ENCODE peak calls at places on chromosomes 12 and 14, in seven cellular contexts. N is CD4-positive, alpha-beta memory T cell; R is HS-5; Y is NCI-H526; A is body of pancreas; S is NCI-H446; L is COR-L47. H is an unnamed sample.

GRCh38 chr12:121673013-121673441 is 3.6 kb upstream of the MORN3 start:
- DNase-seq in N (no peak), A (peak; percentile 89), L (no peak), Y (peak; percentile 44), S (no peak), R (no peak), H (no peak)

GRCh38 chr14:103563089-103563620 is 395 bp downstream of the COA8 start:
- DNase-seq in R (no peak), L (peak; percentile 82), A (peak; percentile 74), Y (peak; percentile 80), S (no peak), N (no peak), H (peak; percentile 84)

GRCh38 chr12:45431153-45431552 is 215.3 kb downstream of the ANO6 start:
- DNase-seq in L (no peak), A (no peak), R (no peak), N (no peak), Y (no peak), S (no peak), H (no peak)

GRCh38 chr12:120705618-120706017 is 4.6 kb upstream of the UNC119B start:
- DNase-seq in S (no peak), Y (no peak), N (no peak), L (no peak), R (no peak), A (no peak), H (no peak)

GRCh38 chr14:90168425-90169105 is 87.8 kb upstream of the PSMC1 start:
- DNase-seq in L (no peak), N (no peak), A (no peak), S (no peak), Y (no peak), R (peak; percentile 77), H (no peak)

GRCh38 chr12:31234955-31235867 is 90.7 kb downstream of the SINHCAF start:
- DNase-seq in N (no peak), S (no peak), A (peak; percentile 69), R (no peak), L (peak; percentile 62), Y (peak; percentile 80), H (peak; percentile 33)

GRCh38 chr12:42444192-42444943 is 118.4 kb downstream of the PPHLN1 start:
- DNase-seq in N (no peak), S (no peak), A (no peak), Y (no peak), L (no peak), R (no peak), H (no peak)

GRCh38 chr12:104423273-104423672 is 33.5 kb upstream of the CHST11 start:
- DNase-seq in S (no peak), R (no peak), A (no peak), N (no peak), L (no peak), Y (no peak), H (no peak)

GRCh38 chr12:20123465-20123864 is 244.9 kb upstream of the PDE3A start:
- DNase-seq in L (no peak), Y (no peak), S (no peak), A (no peak), R (no peak), N (no peak), H (no peak)

GRCh38 chr12:68981536-68981935 is 48.6 kb upstream of the CPM start:
- DNase-seq in A (no peak), L (no peak), N (no peak), S (no peak), R (peak; percentile 58), Y (no peak), H (no peak)

GRCh38 chr12:88325076-88325827 is 183.1 kb downstream of the TMTC3 start:
- DNase-seq in N (no peak), S (no peak), A (peak; percentile 4), Y (no peak), L (no peak), R (peak; percentile 88), H (no peak)

GRCh38 chr12:2494490-2495192 is 300.1 kb upstream of the FKBP4 start:
- DNase-seq in R (no peak), N (no peak), L (no peak), S (peak; percentile 38), Y (no peak), A (peak; percentile 40), H (no peak)

GRCh38 chr14:76499399-76499798 is 123.5 kb downstream of the ESRRB start:
- DNase-seq in Y (no peak), L (no peak), S (no peak), N (no peak), R (no peak), A (no peak), H (no peak)

GRCh38 chr12:106205208-106206069 is 42.4 kb downstream of the CKAP4 start:
- DNase-seq in L (no peak), Y (peak; percentile 62), A (peak; percentile 37), S (no peak), R (no peak), N (no peak), H (no peak)

GRCh38 chr14:95318870-95319311 is 817 bp downstream of the CLMN start:
- DNase-seq in L (no peak), N (peak; percentile 1), R (no peak), S (no peak), A (no peak), Y (peak; percentile 76), H (no peak)

GRCh38 chr12:1966561-1967211 is 37.6 kb downstream of the DCP1B start:
- DNase-seq in N (no peak), L (no peak), S (no peak), A (no peak), R (no peak), Y (no peak), H (no peak)

GRCh38 chr14:100147181-100147631 is 12.2 kb downstream of the DEGS2 start:
- DNase-seq in Y (peak; percentile 27), N (peak; percentile 61), S (no peak), A (no peak), L (no peak), R (no peak), H (no peak)

GRCh38 chr12:62603061-62603810 is 136.6 kb downstream of the MON2 start:
- DNase-seq in S (peak; percentile 67), R (peak; percentile 68), Y (peak; percentile 94), L (peak; percentile 93), A (peak; percentile 87), N (peak; percentile 89), H (peak; percentile 95)

GRCh38 chr12:106378788-106379187 is 21.2 kb downstream of the POLR3B start:
- DNase-seq in Y (no peak), S (no peak), R (no peak), A (no peak), L (no peak), N (no peak), H (no peak)

GRCh38 chr12:47364251-47364650 is 284.5 kb upstream of the AMIGO2 start:
- DNase-seq in N (no peak), L (no peak), A (no peak), R (no peak), Y (no peak), S (no peak), H (no peak)

GRCh38 chr14:20460458-20461229 is 590 bp downstream of the PIP4P1 start:
- DNase-seq in A (peak; percentile 47), R (no peak), L (peak; percentile 61), S (no peak), N (no peak), Y (peak; percentile 79), H (no peak)

GRCh38 chr12:1588574-1588944 is 5.8 kb downstream of the FBXL14 start:
- DNase-seq in L (no peak), A (no peak), R (no peak), S (no peak), Y (no peak), N (no peak), H (no peak)